ENCODE peak calls at places on chromosomes 3 and 15, in five cellular contexts. K is hepatocyte, A is SK-N-SH, M is GM23248, O is OCI-LY7. T is an unnamed sample.

GRCh38 chr3:70053293-70053692 is 53.8 kb downstream of the SAMMSON start:
- DNase-seq in K (no peak), A (no peak), M (no peak), O (no peak), T (no peak)

GRCh38 chr3:12963869-12964712 is 109.1 kb downstream of the IQSEC1 start:
- DNase-seq in K (no peak), A (no peak), M (no peak), O (no peak), T (no peak)

GRCh38 chr15:57353317-57353804 is 22.9 kb upstream of the CGNL1 start:
- DNase-seq in K (no peak), A (no peak), M (no peak), O (no peak), T (no peak)

GRCh38 chr3:109927161-109927560 is 589.8 kb upstream of the DPPA4 start:
- DNase-seq in K (peak), A (peak), M (peak), O (no peak), T (peak)

GRCh38 chr3:129892486-129892856 is 1.0 kb downstream of the TMCC1 start:
- DNase-seq in K (no peak), A (no peak), M (no peak), O (no peak), T (no peak)

GRCh38 chr3:152278674-152279427 is 10.1 kb downstream of the MBNL1 start:
- DNase-seq in K (no peak), A (no peak), M (peak), O (no peak), T (no peak)

GRCh38 chr3:81443948-81444347 is 317.5 kb downstream of the GBE1 start:
- DNase-seq in K (no peak), A (no peak), M (peak), O (no peak), T (no peak)

GRCh38 chr3:133675631-133676335 is 14.0 kb upstream of the TOPBP1 start:
- DNase-seq in K (no peak), A (no peak), M (no peak), O (peak), T (no peak)

GRCh38 chr15:92438471-92438870 is 44.8 kb downstream of the ST8SIA2 start:
- DNase-seq in K (no peak), A (no peak), M (no peak), O (no peak), T (no peak)

GRCh38 chr3:126895178-126896066 is 87.5 kb upstream of the PLXNA1 start:
- DNase-seq in K (no peak), A (no peak), M (peak), O (no peak), T (no peak)

GRCh38 chr3:36295206-36295760 is 85.0 kb upstream of the STAC start:
- DNase-seq in K (peak), A (no peak), M (no peak), O (no peak), T (no peak)

GRCh38 chr3:129305592-129306091 is 27.0 kb downstream of the HMCES start:
- DNase-seq in K (peak), A (no peak), M (peak), O (no peak), T (no peak)

GRCh38 chr3:146470424-146470990 is 1.1 kb upstream of the PLSCR2 start:
- DNase-seq in K (no peak), A (no peak), M (no peak), O (no peak), T (no peak)

GRCh38 chr15:38164061-38164460 is 88.6 kb upstream of the SPRED1 start:
- DNase-seq in K (no peak), A (no peak), M (peak), O (no peak), T (no peak)

GRCh38 chr15:66356069-66356358 is 471 bp downstream of the TIPIN start:
- DNase-seq in K (no peak), A (no peak), M (no peak), O (no peak), T (no peak)

GRCh38 chr3:142577701-142578308 is 728 bp downstream of the ATR start:
- DNase-seq in K (no peak), A (no peak), M (peak), O (no peak), T (no peak)

GRCh38 chr3:123880998-123881561 is 3.1 kb downstream of the MYLK start:
- DNase-seq in K (peak), A (peak), M (peak), O (no peak), T (peak)

GRCh38 chr3:55524565-55525244 is 37.6 kb upstream of the WNT5A start:
- DNase-seq in K (no peak), A (no peak), M (peak), O (no peak), T (no peak)

GRCh38 chr3:156518726-156519125 is 36.2 kb downstream of the SSR3 start:
- DNase-seq in K (no peak), A (no peak), M (peak), O (no peak), T (no peak)

GRCh38 chr3:183826448-183826847 is 1.1 kb upstream of the MAP6D1 start:
- DNase-seq in K (no peak), A (no peak), M (no peak), O (no peak), T (no peak)

GRCh38 chr15:49428392-49429095 is 5.5 kb downstream of the FGF7 start:
- DNase-seq in K (no peak), A (no peak), M (peak), O (no peak), T (no peak)
- TF ChIP-seq EZH2phosphoT487 in K (no peak), A (no peak), M (no peak), O (no peak), T (no peak)

GRCh38 chr15:45187578-45187893 is 230 bp downstream of the SHF start:
- DNase-seq in K (no peak), A (no peak), M (no peak), O (no peak), T (no peak)

GRCh38 chr15:45184562-45185041 is 3.2 kb downstream of the SHF start:
- DNase-seq in K (no peak), A (peak), M (no peak), O (no peak), T (no peak)

GRCh38 chr15:45186771-45187577 is 792 bp downstream of the SHF start:
- DNase-seq in K (no peak), A (peak), M (no peak), O (no peak), T (no peak)

GRCh38 chr15:45185069-45185779 is 2.5 kb downstream of the SHF start:
- DNase-seq in K (no peak), A (peak), M (no peak), O (no peak), T (no peak)

DNA sequence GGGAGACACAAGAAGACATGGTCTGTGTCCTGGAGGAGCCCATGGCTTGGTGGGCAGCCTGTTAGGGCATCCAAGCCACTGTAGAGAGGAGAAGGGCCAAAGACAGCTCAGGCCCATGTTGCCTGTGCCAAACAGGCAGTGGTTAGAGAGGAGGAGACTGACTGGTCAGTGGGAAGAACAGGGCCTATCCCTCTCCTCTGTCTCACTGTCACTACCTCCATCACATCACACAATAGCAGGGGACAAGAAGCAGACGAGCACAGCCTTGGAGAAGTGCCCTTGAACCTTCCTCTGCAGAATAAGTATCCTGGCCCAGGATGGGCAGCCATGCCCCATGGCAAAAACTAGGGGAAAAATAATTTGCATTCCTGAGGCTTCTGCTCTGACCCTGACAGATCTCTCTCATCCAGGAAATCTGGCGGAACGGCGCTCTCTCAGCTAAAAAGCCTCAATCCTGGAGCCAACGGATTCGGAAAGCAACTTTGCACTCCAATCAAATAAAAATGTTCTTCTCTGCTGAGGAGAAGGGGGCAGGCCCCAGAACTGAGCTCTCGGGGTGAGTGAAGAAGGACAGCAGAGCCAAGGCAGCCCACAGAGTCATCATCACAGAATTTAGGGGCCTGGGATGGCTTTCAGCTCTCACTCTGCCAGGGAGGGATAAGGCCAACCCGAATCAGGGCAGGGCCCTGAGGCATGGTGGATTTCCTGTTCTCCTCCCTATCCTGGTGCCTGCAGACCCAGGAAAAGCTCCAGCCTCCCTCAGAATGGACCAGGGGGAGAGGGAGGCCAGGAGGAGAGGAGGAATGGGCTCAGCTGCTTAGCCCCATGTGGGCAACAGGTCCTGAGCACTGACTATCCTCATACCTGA is 1.6 kb downstream of the SHF start:
- DNase-seq in K (no peak), A (peak), M (peak), O (no peak), T (no peak)
- TF ChIP-seq EZH2phosphoT487 in K (no peak), A (no peak), M (no peak), O (no peak), T (no peak)

GRCh38 chr15:65354835-65355172 is 23.0 kb downstream of the IGDCC3 start:
- DNase-seq in K (peak), A (no peak), M (no peak), O (no peak), T (no peak)

GRCh38 chr15:65355983-65356353 is 21.8 kb downstream of the IGDCC3 start:
- DNase-seq in K (no peak), A (no peak), M (no peak), O (no peak), T (no peak)

GRCh38 chr15:65355173-65355982 is 22.4 kb downstream of the IGDCC3 start:
- DNase-seq in K (peak), A (peak), M (peak), O (no peak), T (no peak)
- TF ChIP-seq EZH2phosphoT487 in K (no peak), A (no peak), M (no peak), O (no peak), T (no peak)

GRCh38 chr3:41144631-41145030 is 54.7 kb upstream of the CTNNB1 start:
- DNase-seq in K (no peak), A (no peak), M (no peak), O (no peak), T (no peak)

GRCh38 chr3:41143421-41144031 is 55.8 kb upstream of the CTNNB1 start:
- DNase-seq in K (no peak), A (no peak), M (no peak), O (no peak), T (no peak)

GRCh38 chr3:41148901-41149300 is 50.4 kb upstream of the CTNNB1 start:
- DNase-seq in K (no peak), A (no peak), M (no peak), O (no peak), T (no peak)

GRCh38 chr3:41148446-41148845 is 50.9 kb upstream of the CTNNB1 start:
- DNase-seq in K (no peak), A (peak), M (no peak), O (no peak), T (no peak)
- TF ChIP-seq EZH2phosphoT487 in K (no peak), A (no peak), M (no peak), O (no peak), T (no peak)

DNA sequence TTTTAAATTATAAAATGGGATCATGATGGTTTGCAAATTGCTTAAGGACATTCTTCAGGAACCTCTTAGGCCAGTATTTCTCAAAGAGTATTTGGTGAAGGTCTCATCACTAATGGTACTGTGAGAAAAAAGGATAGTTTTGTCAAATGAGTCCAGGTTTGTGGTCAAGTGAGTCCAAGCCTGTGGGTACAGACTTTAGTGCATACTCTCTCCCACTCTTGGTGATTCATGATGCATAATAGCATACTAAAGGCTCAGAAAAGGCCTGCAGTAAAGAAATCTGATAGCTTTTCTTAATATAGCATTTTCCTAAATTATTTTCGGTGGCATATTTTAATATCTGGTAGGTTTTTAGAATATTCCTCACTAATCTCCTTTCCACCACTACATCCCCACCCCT is 20.0 kb downstream of the BOC start:
- DNase-seq in K (no peak), A (no peak), M (peak), O (no peak), T (no peak)
- TF ChIP-seq EZH2phosphoT487 in K (no peak), A (no peak), M (no peak), O (no peak), T (no peak)

DNA sequence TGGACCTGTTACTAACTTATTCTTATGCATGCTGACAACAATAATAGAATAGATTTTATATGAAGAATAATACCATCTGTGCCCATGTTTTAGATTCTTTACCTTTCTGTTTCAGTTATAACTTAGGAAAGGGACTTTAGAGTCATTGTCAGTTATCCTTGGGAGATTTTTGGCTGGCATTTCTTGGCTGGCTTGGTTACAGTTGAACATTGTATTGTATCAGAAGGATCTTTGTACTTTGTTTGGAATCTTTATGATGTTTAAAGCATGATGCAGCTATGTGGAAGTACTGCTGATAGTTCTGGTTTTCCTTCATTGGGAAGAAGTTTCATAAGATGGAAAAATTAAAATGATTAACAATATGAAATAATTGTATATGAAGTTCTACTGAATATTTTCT is 19.9 kb downstream of the ABHD5 start:
- DNase-seq in K (no peak), A (no peak), M (no peak), O (no peak), T (no peak)
- TF ChIP-seq EZH2phosphoT487 in K (no peak), A (no peak), M (no peak), O (no peak), T (no peak)

GRCh38 chr3:16204751-16205150 is 30.3 kb downstream of the GALNT15 start:
- DNase-seq in K (no peak), A (no peak), M (no peak), O (no peak), T (no peak)

GRCh38 chr3:16200411-16200810 is 25.9 kb downstream of the GALNT15 start:
- DNase-seq in K (no peak), A (no peak), M (peak), O (no peak), T (no peak)

GRCh38 chr3:16203671-16204629 is 29.5 kb downstream of the GALNT15 start:
- DNase-seq in K (no peak), A (no peak), M (no peak), O (no peak), T (no peak)

GRCh38 chr3:16205156-16205870 is 30.8 kb downstream of the GALNT15 start:
- DNase-seq in K (no peak), A (no peak), M (peak), O (no peak), T (no peak)

GRCh38 chr3:16203031-16203430 is 28.6 kb downstream of the GALNT15 start:
- DNase-seq in K (no peak), A (no peak), M (peak), O (no peak), T (no peak)
- TF ChIP-seq EZH2phosphoT487 in K (no peak), A (no peak), M (no peak), O (no peak), T (no peak)

GRCh38 chr15:63288342-63288741 is 10.9 kb downstream of the APH1B start:
- DNase-seq in K (no peak), A (no peak), M (no peak), O (no peak), T (no peak)
- TF ChIP-seq EZH2phosphoT487 in K (no peak), A (no peak), M (no peak), O (no peak), T (no peak)

GRCh38 chr15:61582092-61582491 is 353.0 kb upstream of the RORA start:
- DNase-seq in K (no peak), A (no peak), M (no peak), O (no peak), T (no peak)

GRCh38 chr15:61584410-61584809 is 355.3 kb upstream of the RORA start:
- DNase-seq in K (peak), A (no peak), M (peak), O (no peak), T (no peak)
- TF ChIP-seq EZH2phosphoT487 in K (no peak), A (no peak), M (no peak), O (no peak), T (no peak)

T was measured in HCT116.